ENCODE peak calls at places on chromosomes 2 and 18, in eight cellular contexts. C, J, E, Y, H, Z, S and W are unnamed samples.

GRCh38 chr2:61670591-61671503 is 132.7 kb upstream of the XPO1 start:
- DNase-seq in J (peak), Z (no peak), Y (no peak), C (no peak), H (peak), S (no peak), E (no peak), W (peak)

GRCh38 chr18:5914016-5914415 is 18.7 kb upstream of the TMEM200C start:
- DNase-seq in H (no peak), Y (no peak), Z (no peak), S (no peak), E (no peak), J (no peak), C (no peak), W (peak)

GRCh38 chr18:11149441-11150270 is at the start of gene PIEZO2:
- DNase-seq in C (peak), H (peak), Y (peak), S (peak), Z (no peak), J (peak), E (peak), W (peak)

GRCh38 chr18:71431689-71432088 is 1112.5 kb downstream of the CBLN2 start:
- DNase-seq in E (no peak), Y (no peak), Z (no peak), H (no peak), S (no peak), C (no peak), J (no peak), W (no peak)

GRCh38 chr2:160142472-160142871 is 57.6 kb downstream of the ITGB6 start:
- DNase-seq in Y (no peak), H (no peak), Z (no peak), J (no peak), S (no peak), C (no peak), E (no peak), W (no peak)

GRCh38 chr2:219433666-219434467 is 776 bp upstream of the SPEG start:
- DNase-seq in Z (peak), J (peak), S (peak), Y (peak), C (peak), E (peak), H (no peak), W (peak)

GRCh38 chr2:9004338-9005204 is 1.1 kb upstream of the MBOAT2 start:
- DNase-seq in J (no peak), E (no peak), C (no peak), Y (peak), S (no peak), H (no peak), Z (no peak), W (peak)

GRCh38 chr2:176137883-176138282 is 8.4 kb downstream of the HOXD8 start:
- DNase-seq in H (no peak), J (no peak), S (no peak), Y (no peak), Z (no peak), E (peak), C (no peak), W (no peak)

GRCh38 chr2:8573234-8573941 is 108.5 kb upstream of the ID2 start:
- DNase-seq in S (no peak), E (peak), Y (no peak), Z (no peak), H (no peak), C (peak), J (no peak), W (no peak)

GRCh38 chr2:224638338-224638823 is 53.2 kb upstream of the CUL3 start:
- DNase-seq in J (no peak), Z (no peak), C (no peak), S (no peak), H (peak), Y (no peak), E (no peak), W (no peak)

GRCh38 chr2:166090346-166090745 is 37.5 kb downstream of the SCN1A start:
- DNase-seq in E (peak), S (no peak), Y (no peak), J (no peak), Z (no peak), C (no peak), H (no peak), W (peak)

GRCh38 chr18:57837917-57838548 is 34.9 kb upstream of the ATP8B1 start:
- DNase-seq in Y (no peak), H (peak), J (no peak), E (no peak), C (no peak), S (no peak), Z (no peak), W (peak)

GRCh38 chr18:12990662-12990976 is 543 bp upstream of the CEP192 start:
- DNase-seq in J (no peak), C (no peak), S (no peak), Z (no peak), H (no peak), Y (no peak), E (peak), W (no peak)

GRCh38 chr2:111015256-111015655 is 105.5 kb upstream of the BCL2L11 start:
- DNase-seq in J (no peak), S (no peak), E (no peak), Z (no peak), Y (no peak), H (no peak), C (no peak), W (no peak)

GRCh38 chr2:82320296-82320695 is 2015.7 kb upstream of the LRRTM1 start:
- DNase-seq in H (no peak), E (no peak), Z (no peak), Y (no peak), C (no peak), J (no peak), S (no peak), W (no peak)

GRCh38 chr2:106579750-106580197 is 92.6 kb downstream of the CD8B2 start:
- DNase-seq in H (no peak), C (no peak), Y (no peak), Z (no peak), E (no peak), J (no peak), S (peak), W (no peak)

GRCh38 chr2:132804045-132804444 is 134.0 kb upstream of the LYPD1 start:
- DNase-seq in J (peak), H (no peak), S (no peak), Z (no peak), E (no peak), Y (no peak), C (no peak), W (peak)

GRCh38 chr2:97844311-97844859 is 131.0 kb downstream of the ZAP70 start:
- DNase-seq in E (no peak), S (peak), J (no peak), Z (no peak), H (no peak), Y (no peak), C (no peak), W (no peak)

GRCh38 chr2:37459095-37459981 is 114.9 kb downstream of the QPCT start:
- DNase-seq in S (peak), Z (no peak), Y (no peak), E (no peak), H (no peak), C (no peak), J (no peak), W (peak)

GRCh38 chr2:151655663-151656398 is 78.4 kb downstream of the NEB start:
- DNase-seq in J (no peak), C (no peak), E (no peak), S (no peak), H (no peak), Y (no peak), Z (no peak), W (no peak)

GRCh38 chr2:39736593-39736992 is 42.5 kb downstream of the THUMPD2 start:
- DNase-seq in Z (no peak), H (no peak), S (no peak), Y (no peak), J (no peak), E (no peak), C (no peak), W (peak)

GRCh38 chr2:105118960-105119359 is 81.1 kb downstream of the MRPS9 start:
- DNase-seq in C (peak), Y (no peak), J (no peak), Z (no peak), E (no peak), S (no peak), H (no peak), W (no peak)

GRCh38 chr18:4455113-4455811 is at the start of gene DLGAP1:
- DNase-seq in H (no peak), E (peak), C (no peak), J (no peak), Y (no peak), Z (no peak), S (peak), W (no peak)

GRCh38 chr2:233813236-233814062 is 35.3 kb downstream of the MROH2A start:
- DNase-seq in Z (no peak), Y (no peak), S (no peak), E (no peak), C (no peak), H (no peak), J (no peak), W (no peak)

GRCh38 chr2:134207589-134208209 is 46.2 kb upstream of the MGAT5 start:
- DNase-seq in J (peak), H (no peak), C (peak), S (peak), Y (peak), Z (peak), E (peak), W (peak)

GRCh38 chr2:23503682-23504081 is 118.7 kb downstream of the KLHL29 start:
- DNase-seq in J (no peak), C (no peak), Z (no peak), E (no peak), Y (no peak), S (no peak), H (no peak), W (no peak)

GRCh38 chr2:23500836-23501235 is 115.9 kb downstream of the KLHL29 start:
- DNase-seq in J (no peak), S (no peak), H (no peak), Y (no peak), C (no peak), Z (no peak), E (no peak), W (no peak)

GRCh38 chr2:23503097-23503496 is 118.1 kb downstream of the KLHL29 start:
- DNase-seq in Z (no peak), C (no peak), Y (no peak), J (no peak), E (peak), H (no peak), S (no peak), W (no peak)

GRCh38 chr2:23504591-23504990 is 119.6 kb downstream of the KLHL29 start:
- DNase-seq in Z (no peak), E (no peak), S (no peak), J (no peak), Y (no peak), C (no peak), H (no peak), W (no peak)

DNA sequence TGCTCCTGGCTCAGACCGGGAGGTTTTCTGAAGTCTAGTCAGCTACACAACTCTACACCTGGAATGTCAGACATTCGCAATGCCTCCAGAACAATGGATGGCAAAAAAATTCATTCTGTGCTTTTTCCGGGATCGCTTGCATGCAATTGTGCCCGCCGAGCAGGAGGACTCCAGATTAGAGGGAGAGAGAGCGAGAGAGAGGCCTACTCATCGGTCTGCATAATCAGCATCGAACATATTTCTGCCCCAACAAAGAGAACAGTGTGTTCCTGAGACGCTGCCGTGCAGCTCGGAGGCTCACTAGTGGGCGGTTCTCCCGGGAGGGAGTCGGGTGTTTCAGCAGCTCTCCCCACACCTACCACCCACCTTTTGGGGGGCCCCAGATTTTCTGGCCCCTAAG is 117.1 kb downstream of the KLHL29 start:
- DNase-seq in Z (no peak), Y (no peak), S (no peak), J (no peak), C (no peak), E (no peak), H (no peak), W (no peak)
- TF ChIP-seq RAD21 in Z (no peak), Y (no peak), S (no peak), J (no peak), C (no peak), E (no peak), H (no peak), W (no peak)

GRCh38 chr2:20650412-20650879 is 452 bp downstream of the HS1BP3 start:
- DNase-seq in Y (peak), S (peak), J (peak), H (no peak), E (no peak), C (no peak), Z (no peak), W (peak)
- TF ChIP-seq RAD21 in Y (no peak), S (no peak), J (no peak), H (no peak), E (no peak), C (no peak), Z (no peak), W (no peak)

GRCh38 chr2:222903234-222904220 is 42.7 kb downstream of the ACSL3 start:
- DNase-seq in Y (peak), S (peak), C (no peak), H (no peak), Z (no peak), J (peak), E (peak), W (peak)
- TF ChIP-seq RAD21 in Y (peak), S (peak), C (peak), H (peak), Z (peak), J (peak), E (peak), W (peak)

DNA sequence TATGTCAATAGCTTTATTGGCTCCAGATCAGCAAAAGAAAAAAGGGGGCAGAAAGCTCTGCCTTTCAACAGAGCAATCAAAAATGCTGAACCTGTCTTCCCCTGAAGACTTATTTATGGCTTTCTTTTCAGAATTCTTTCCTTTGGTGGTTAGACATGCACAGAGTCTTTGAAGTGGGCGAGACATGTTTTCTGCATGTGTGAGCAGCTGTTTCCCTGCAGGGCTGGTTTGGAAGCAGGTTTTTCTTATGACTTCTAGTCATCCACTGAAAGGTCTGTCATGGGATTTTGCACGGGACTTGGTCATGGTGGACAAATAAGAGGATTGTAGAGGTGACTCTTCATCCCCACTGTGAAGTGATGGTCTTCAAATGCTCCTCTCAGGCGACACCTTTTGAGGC is 160.3 kb downstream of the VAPA start:
- DNase-seq in Z (no peak), H (no peak), Y (no peak), J (no peak), C (no peak), E (no peak), S (no peak), W (no peak)
- TF ChIP-seq RAD21 in Z (no peak), H (no peak), Y (no peak), J (no peak), C (no peak), E (no peak), S (no peak), W (no peak)

GRCh38 chr2:28507806-28508764 is 12.2 kb downstream of the PLB1 start:
- DNase-seq in H (no peak), Y (peak), C (no peak), Z (peak), E (peak), J (peak), S (no peak), W (peak)
- TF ChIP-seq RAD21 in H (no peak), Y (no peak), C (no peak), Z (no peak), E (no peak), J (no peak), S (no peak), W (no peak)

GRCh38 chr18:77133920-77134496 is 1.4 kb upstream of the MBP start:
- DNase-seq in Z (no peak), C (no peak), Y (no peak), E (peak), H (no peak), S (peak), J (no peak), W (no peak)
- TF ChIP-seq RAD21 in Z (peak), C (peak), Y (peak), E (no peak), H (peak), S (peak), J (no peak), W (no peak)

GRCh38 chr18:79927597-79928562 is 23.6 kb downstream of the SLC66A2 start:
- DNase-seq in H (no peak), E (no peak), C (peak), Z (no peak), Y (no peak), S (no peak), J (no peak), W (no peak)
- TF ChIP-seq RAD21 in H (no peak), E (no peak), C (no peak), Z (no peak), Y (no peak), S (no peak), J (no peak), W (no peak)

DNA sequence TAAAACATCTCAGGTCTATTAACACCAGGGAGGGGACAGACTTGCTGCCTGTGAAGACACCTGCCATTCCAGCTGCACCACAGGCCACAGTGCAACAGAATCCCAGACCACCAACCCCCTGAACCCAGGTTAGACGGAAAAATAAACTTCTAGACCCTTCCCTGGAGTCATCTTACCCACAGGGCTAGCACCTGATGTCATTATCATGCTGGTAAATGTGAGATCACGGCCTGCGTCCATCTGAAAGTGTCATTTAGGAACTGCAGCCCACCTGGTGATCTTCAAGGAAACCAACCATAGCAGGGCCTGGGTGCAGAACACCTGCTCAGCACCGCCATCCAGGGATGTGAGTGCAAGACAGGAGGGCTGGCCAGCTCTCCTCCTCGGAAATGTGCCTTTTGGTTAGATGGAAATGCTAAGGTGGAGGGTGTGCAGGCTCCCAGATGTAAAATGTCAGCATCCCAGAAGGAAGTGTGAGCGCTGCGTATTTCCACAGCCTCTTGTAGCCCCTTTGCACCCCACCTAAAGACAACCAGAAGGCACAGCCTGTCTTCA is 80.8 kb downstream of the PTGR3 start:
- DNase-seq in H (no peak), E (no peak), S (no peak), Y (no peak), J (no peak), C (peak), Z (no peak), W (no peak)
- TF ChIP-seq RAD21 in H (no peak), E (no peak), S (no peak), Y (no peak), J (no peak), C (no peak), Z (no peak), W (no peak)

GRCh38 chr2:74080346-74080745 is 67.4 kb downstream of the BOLA3 start:
- DNase-seq in S (no peak), Y (no peak), E (no peak), Z (no peak), J (no peak), H (no peak), C (no peak), W (no peak)
- TF ChIP-seq RAD21 in S (peak), Y (peak), E (no peak), Z (peak), J (peak), H (peak), C (peak), W (no peak)

GRCh38 chr2:12177995-12178760 is 431.7 kb downstream of the LPIN1 start:
- DNase-seq in E (no peak), J (no peak), C (no peak), H (no peak), Y (no peak), Z (no peak), S (no peak), W (no peak)

GRCh38 chr2:12176621-12177020 is 430.2 kb downstream of the LPIN1 start:
- DNase-seq in H (no peak), J (no peak), E (no peak), Z (no peak), S (no peak), Y (no peak), C (no peak), W (no peak)

GRCh38 chr2:12175323-12175722 is 428.9 kb downstream of the LPIN1 start:
- DNase-seq in H (no peak), Z (no peak), C (no peak), E (no peak), Y (no peak), J (no peak), S (no peak), W (no peak)

GRCh38 chr2:12180046-12180445 is 433.6 kb downstream of the LPIN1 start:
- DNase-seq in J (no peak), S (no peak), Z (no peak), E (no peak), H (no peak), Y (no peak), C (no peak), W (no peak)

DNA sequence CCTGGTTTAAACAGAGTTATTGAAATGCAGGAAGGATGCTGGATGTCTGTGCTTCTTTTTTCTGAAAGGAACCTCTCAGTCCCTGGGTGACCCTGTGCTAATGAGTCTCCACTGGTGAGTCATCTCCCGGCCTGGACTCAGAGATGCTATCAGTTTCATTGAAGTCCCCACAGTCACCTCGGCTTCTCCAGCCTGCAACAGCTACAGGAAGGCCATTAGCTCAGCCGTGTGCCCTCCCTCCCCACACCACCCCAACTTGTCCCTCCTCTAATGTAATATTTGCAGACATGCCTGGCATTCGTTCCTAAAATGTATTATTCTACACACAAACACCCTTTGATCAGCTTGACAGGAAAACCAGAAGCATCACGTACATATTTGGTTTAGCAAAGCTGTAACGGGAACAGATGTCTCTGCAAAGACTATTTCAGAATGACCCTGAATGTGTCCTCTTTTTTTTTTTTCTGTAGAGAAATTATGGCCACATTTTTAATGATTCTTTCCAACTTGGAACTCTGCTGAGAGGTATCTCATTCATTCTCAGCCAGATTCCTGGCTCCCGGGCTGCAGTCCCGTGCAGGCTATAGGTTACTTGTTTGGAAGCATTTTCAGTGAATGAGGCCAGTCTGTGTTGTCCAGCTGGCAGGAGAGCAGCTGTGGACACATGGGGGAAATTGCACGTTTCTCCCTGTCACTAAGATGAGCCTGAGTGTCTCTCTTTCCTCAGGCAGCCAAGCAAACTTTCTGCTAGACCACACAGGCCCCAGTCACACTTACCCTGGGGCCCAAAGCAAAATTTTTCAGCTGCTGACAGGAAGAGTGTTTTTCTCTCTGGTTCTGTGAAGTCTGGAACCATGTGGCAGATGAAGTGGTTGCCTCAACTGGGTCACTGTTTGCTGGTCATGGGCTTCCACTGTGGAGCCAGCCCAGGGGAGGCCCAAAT is 430.9 kb downstream of the LPIN1 start:
- DNase-seq in Z (no peak), H (peak), S (peak), J (peak), Y (peak), E (peak), C (no peak), W (peak)
- TF ChIP-seq RAD21 in Z (no peak), H (no peak), S (peak), J (no peak), Y (peak), E (no peak), C (no peak), W (no peak)